ENCODE peak calls at places on chromosome 21, in six cellular contexts. A, Y, O, Z, K and I are unnamed samples.

GRCh38 chr21:35663856-35664606 is 396.3 kb downstream of the SETD4 start:
- DNase-seq in A (no peak), Y (no peak), O (no peak), Z (no peak), K (no peak), I (no peak)

GRCh38 chr21:19507682-19508260 is 1104.2 kb upstream of the TMPRSS15 start:
- DNase-seq in A (no peak), Y (no peak), O (peak), Z (no peak), K (no peak), I (no peak)

GRCh38 chr21:38861006-38861405 is 55.3 kb downstream of the ETS2 start:
- DNase-seq in A (peak), Y (no peak), O (no peak), Z (no peak), K (no peak), I (no peak)

GRCh38 chr21:26177741-26178452 is 7.3 kb upstream of the APP start:
- DNase-seq in A (no peak), Y (no peak), O (no peak), Z (no peak), K (no peak), I (peak)

GRCh38 chr21:16794944-16795343 is 717.9 kb upstream of the CXADR start:
- DNase-seq in A (no peak), Y (no peak), O (peak), Z (no peak), K (peak), I (peak)

GRCh38 chr21:38787461-38788274 is 18.1 kb upstream of the ETS2 start:
- DNase-seq in A (no peak), Y (peak), O (peak), Z (no peak), K (no peak), I (peak)

GRCh38 chr21:38807481-38807880 is 1.8 kb downstream of the ETS2 start:
- DNase-seq in A (no peak), Y (no peak), O (no peak), Z (no peak), K (peak), I (no peak)

GRCh38 chr21:43917515-43918384 is 52.7 kb downstream of the AGPAT3 start:
- DNase-seq in A (no peak), Y (no peak), O (no peak), Z (no peak), K (no peak), I (no peak)

GRCh38 chr21:31524140-31524539 is 135.4 kb upstream of the SOD1 start:
- DNase-seq in A (no peak), Y (peak), O (no peak), Z (no peak), K (no peak), I (peak)

GRCh38 chr21:42524341-42525227 is 10.9 kb downstream of the SLC37A1 start:
- DNase-seq in A (peak), Y (peak), O (no peak), Z (no peak), K (peak), I (no peak)

GRCh38 chr21:37562920-37563640 is 196.5 kb downstream of the DYRK1A start:
- DNase-seq in A (peak), Y (no peak), O (no peak), Z (no peak), K (no peak), I (no peak)

GRCh38 chr21:28421716-28422480 is 570.8 kb downstream of the LTN1 start:
- DNase-seq in A (no peak), Y (no peak), O (no peak), Z (no peak), K (peak), I (no peak)

GRCh38 chr21:42038393-42038792 is 28.2 kb upstream of the ZBTB21 start:
- DNase-seq in A (no peak), Y (no peak), O (no peak), Z (no peak), K (no peak), I (no peak)

GRCh38 chr21:31974454-31974985 is 101.7 kb downstream of the HUNK start:
- DNase-seq in A (no peak), Y (no peak), O (no peak), Z (no peak), K (no peak), I (no peak)

GRCh38 chr21:40852563-40852962 is 5.6 kb upstream of the DSCAM start:
- DNase-seq in A (no peak), Y (no peak), O (no peak), Z (no peak), K (no peak), I (no peak)

GRCh38 chr21:27570306-27570868 is 603.5 kb upstream of the ADAMTS5 start:
- DNase-seq in A (peak), Y (no peak), O (peak), Z (no peak), K (peak), I (peak)

GRCh38 chr21:46033410-46034404 is 52.1 kb downstream of the COL6A1 start:
- DNase-seq in A (no peak), Y (no peak), O (no peak), Z (no peak), K (no peak), I (no peak)

GRCh38 chr21:34907783-34908423 is 141.2 kb downstream of the RUNX1 start:
- DNase-seq in A (no peak), Y (no peak), O (no peak), Z (no peak), K (no peak), I (no peak)

GRCh38 chr21:45151484-45152115 is 77.2 kb downstream of the ADARB1 start:
- DNase-seq in A (no peak), Y (no peak), O (no peak), Z (no peak), K (peak), I (no peak)

GRCh38 chr21:46286668-46286982 is 483 bp downstream of the YBEY start:
- DNase-seq in A (no peak), Y (no peak), O (no peak), Z (no peak), K (no peak), I (no peak)

GRCh38 chr21:32477424-32477745 is 64.9 kb downstream of the EVA1C start:
- DNase-seq in A (no peak), Y (no peak), O (no peak), Z (no peak), K (no peak), I (no peak)

GRCh38 chr21:30320215-30320614 is at the start of gene KRTAP26-1:
- DNase-seq in A (no peak), Y (no peak), O (no peak), Z (no peak), K (no peak), I (no peak)

GRCh38 chr21:39715804-39716397 is 29.1 kb upstream of the IGSF5 start:
- DNase-seq in A (peak), Y (peak), O (peak), Z (no peak), K (no peak), I (peak)

GRCh38 chr21:42112223-42112622 is 41.1 kb downstream of the UMODL1 start:
- DNase-seq in A (no peak), Y (no peak), O (no peak), Z (no peak), K (no peak), I (no peak)

GRCh38 chr21:46325073-46325912 is 1.3 kb downstream of the PCNT start:
- DNase-seq in A (peak), Y (peak), O (peak), Z (no peak), K (peak), I (peak)

GRCh38 chr21:42651515-42652401 is 1.7 kb upstream of the PDE9A start:
- DNase-seq in A (no peak), Y (no peak), O (no peak), Z (no peak), K (peak), I (no peak)

GRCh38 chr21:38979271-38980196 is 173.8 kb downstream of the ETS2 start:
- DNase-seq in A (no peak), Y (no peak), O (no peak), Z (no peak), K (peak), I (peak)

GRCh38 chr21:43370091-43370658 is 56.8 kb downstream of the SIK1 start:
- DNase-seq in A (no peak), Y (no peak), O (no peak), Z (no peak), K (peak), I (no peak)

GRCh38 chr21:26969971-26970725 is 3.3 kb upstream of the ADAMTS5 start:
- DNase-seq in A (no peak), Y (no peak), O (no peak), Z (no peak), K (no peak), I (no peak)

GRCh38 chr21:38544681-38545080 is 46.4 kb upstream of the ERG start:
- DNase-seq in A (no peak), Y (no peak), O (peak), Z (no peak), K (no peak), I (peak)

GRCh38 chr21:44614161-44614631 is 2.3 kb downstream of the KRTAP10-8 start:
- DNase-seq in A (no peak), Y (no peak), O (no peak), Z (no peak), K (no peak), I (no peak)